ENCODE peak calls at places on chromosomes 2 and 18, in seven cellular contexts. N, L, A, X, U, V and B are unnamed samples.

GRCh38 chr18:50277935-50278334 is 3.4 kb downstream of the MBD1 start:
- DNase-seq in U (no peak), L (no peak), V (no peak), X (no peak), N (peak; percentile 81), A (no peak), B (no peak)

GRCh38 chr2:64742678-64743077 is 89.0 kb upstream of the SERTAD2 start:
- DNase-seq in A (no peak), V (no peak), U (no peak), N (peak; percentile 3), L (no peak), X (no peak), B (no peak)

GRCh38 chr2:175766880-175767279 is 235.2 kb downstream of the LNPK start:
- DNase-seq in N (peak; percentile 42), L (no peak), U (no peak), A (no peak), X (no peak), V (no peak), B (no peak)

GRCh38 chr2:145200307-145200706 is 680.4 kb upstream of the ZEB2 start:
- DNase-seq in L (no peak), A (no peak), U (no peak), X (no peak), N (no peak), V (no peak), B (no peak)

GRCh38 chr2:86042256-86043168 is 63.2 kb downstream of the POLR1A start:
- DNase-seq in U (no peak), N (no peak), A (no peak), X (no peak), V (peak; percentile 21), L (no peak), B (no peak)

GRCh38 chr2:1310866-1311265 is 102.4 kb upstream of the TPO start:
- DNase-seq in A (no peak), U (no peak), V (no peak), L (no peak), N (no peak), X (no peak), B (no peak)

GRCh38 chr2:115389024-115389423 is 946.6 kb downstream of the DPP10 start:
- DNase-seq in N (no peak), V (no peak), X (no peak), A (no peak), L (no peak), U (no peak), B (no peak)

GRCh38 chr2:186576614-186577013 is 13.2 kb upstream of the ITGAV start:
- DNase-seq in V (no peak), L (no peak), A (no peak), N (peak; percentile 74), U (no peak), X (no peak), B (no peak)

GRCh38 chr2:119940856-119941255 is 72.0 kb upstream of the EPB41L5 start:
- DNase-seq in U (no peak), X (no peak), L (no peak), V (no peak), A (no peak), N (no peak), B (no peak)

GRCh38 chr2:12579018-12579417 is 137.7 kb upstream of the TRIB2 start:
- DNase-seq in L (no peak), U (no peak), V (no peak), A (no peak), N (no peak), X (no peak), B (no peak)